ENCODE peak calls at places on chromosomes 6 and 20, in five cellular contexts. M is iPS DF 6.9; G is upper lobe of right lung; J is sigmoid colon; T is CD8-positive, alpha-beta T cell. V is an unnamed sample.

GRCh38 chr6:79426625-79427278 is 110.5 kb downstream of the LCA5 start:
- DNase-seq in M (no peak), J (no peak), T (no peak), G (no peak), V (no peak)

GRCh38 chr6:149224399-149224798 is 93.1 kb upstream of the TAB2 start:
- DNase-seq in G (no peak), M (no peak), J (no peak), T (no peak), V (no peak)

GRCh38 chr6:144098993-144099392 is 3.6 kb upstream of the SF3B5 start:
- DNase-seq in M (no peak), G (no peak), J (no peak), T (no peak), V (no peak)

GRCh38 chr20:6164421-6165341 is 41.9 kb upstream of the FERMT1 start:
- DNase-seq in M (no peak), G (no peak), T (no peak), J (no peak), V (no peak)

GRCh38 chr20:47315339-47315662 is 41.2 kb downstream of the ZMYND8 start:
- DNase-seq in M (no peak), J (no peak), T (no peak), G (peak), V (no peak)

GRCh38 chr6:53313784-53314382 is 34.9 kb downstream of the ELOVL5 start:
- DNase-seq in J (no peak), G (no peak), M (no peak), T (no peak), V (no peak)

GRCh38 chr6:91149914-91150674 is 563.2 kb upstream of the MAP3K7 start:
- DNase-seq in J (no peak), M (no peak), T (no peak), G (no peak), V (no peak)

GRCh38 chr20:9482180-9482579 is 32.2 kb upstream of the LAMP5 start:
- DNase-seq in T (no peak), M (no peak), G (no peak), J (no peak), V (no peak)

GRCh38 chr6:137001287-137001976 is 43.3 kb downstream of the IL20RA start:
- DNase-seq in M (no peak), J (no peak), T (no peak), G (no peak), V (no peak)

GRCh38 chr6:128518531-128519131 is 1.8 kb downstream of the PTPRK start:
- DNase-seq in G (no peak), M (no peak), T (no peak), J (no peak), V (no peak)

GRCh38 chr6:159084493-159085091 is 39.8 kb upstream of the TAGAP start:
- DNase-seq in M (no peak), T (no peak), G (no peak), J (no peak), V (no peak)

GRCh38 chr6:50007821-50008220 is 14.0 kb downstream of the DEFB110 start:
- DNase-seq in G (no peak), M (no peak), T (no peak), J (no peak), V (no peak)

GRCh38 chr6:93731306-93731705 is 311.9 kb upstream of the EPHA7 start:
- DNase-seq in T (no peak), G (no peak), M (no peak), J (no peak), V (no peak)

GRCh38 chr6:82568290-82568993 is 204.8 kb downstream of the TPBG start:
- DNase-seq in T (no peak), J (no peak), G (no peak), M (no peak), V (no peak)

GRCh38 chr6:122753688-122754056 is 25.8 kb upstream of the FABP7 start:
- DNase-seq in J (no peak), T (no peak), G (no peak), M (no peak), V (no peak)

GRCh38 chr6:84768442-84769174 is 4.2 kb upstream of the TBX18 start:
- DNase-seq in G (no peak), M (no peak), J (no peak), T (no peak), V (no peak)

GRCh38 chr20:63483834-63484233 is 11.4 kb upstream of the KCNQ2 start:
- DNase-seq in J (no peak), M (no peak), T (no peak), G (no peak), V (no peak)

GRCh38 chr20:48797275-48797825 is 30.4 kb downstream of the PREX1 start:
- DNase-seq in T (no peak), J (peak), G (peak), M (no peak), V (no peak)

GRCh38 chr6:113306552-113307145 is 550.5 kb upstream of the MARCKS start:
- DNase-seq in J (peak), T (peak), G (peak), M (peak), V (no peak)

GRCh38 chr6:33816911-33817310 is 13.1 kb upstream of the MLN start:
- DNase-seq in T (no peak), J (no peak), G (no peak), M (no peak), V (no peak)

DNA sequence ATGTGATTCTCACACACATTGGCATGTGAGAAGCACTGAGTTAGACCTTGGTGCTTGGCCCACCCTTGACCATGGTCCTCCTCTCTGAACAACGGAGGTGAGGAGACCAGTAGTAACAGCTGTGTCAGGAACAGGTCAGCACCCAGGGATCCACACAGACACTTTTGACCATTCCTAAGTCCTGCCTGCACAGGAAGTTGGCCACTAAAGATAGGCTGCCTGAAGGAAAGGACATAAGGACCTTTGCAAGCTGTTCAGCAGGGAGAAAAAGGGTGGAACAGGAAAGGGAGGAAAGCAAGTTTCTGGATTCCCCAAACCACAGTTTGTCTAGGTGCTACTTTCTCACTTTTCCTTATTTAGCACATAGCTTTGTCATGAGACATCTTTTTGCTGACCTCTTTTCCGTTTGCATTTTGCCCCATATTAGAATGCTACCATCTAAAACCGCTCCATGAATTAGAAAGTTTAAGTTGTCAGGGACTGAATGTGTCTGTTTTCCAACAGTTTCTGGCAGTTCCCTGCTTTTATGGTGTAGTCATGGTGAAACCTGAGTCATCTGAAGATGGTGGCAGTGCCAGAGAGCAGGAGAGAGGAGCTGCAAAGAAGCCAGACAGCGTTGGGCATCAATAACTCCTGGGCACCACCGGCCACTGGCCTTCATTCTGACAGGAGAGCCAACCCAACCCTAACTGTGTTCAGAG is 1.1 kb upstream of the CD109 start:
- DNase-seq in T (no peak), J (no peak), M (no peak), G (no peak), V (no peak)
- H3K4me3 ChIP-seq in T (no peak), J (peak), M (no peak), G (peak), V (peak)

DNA sequence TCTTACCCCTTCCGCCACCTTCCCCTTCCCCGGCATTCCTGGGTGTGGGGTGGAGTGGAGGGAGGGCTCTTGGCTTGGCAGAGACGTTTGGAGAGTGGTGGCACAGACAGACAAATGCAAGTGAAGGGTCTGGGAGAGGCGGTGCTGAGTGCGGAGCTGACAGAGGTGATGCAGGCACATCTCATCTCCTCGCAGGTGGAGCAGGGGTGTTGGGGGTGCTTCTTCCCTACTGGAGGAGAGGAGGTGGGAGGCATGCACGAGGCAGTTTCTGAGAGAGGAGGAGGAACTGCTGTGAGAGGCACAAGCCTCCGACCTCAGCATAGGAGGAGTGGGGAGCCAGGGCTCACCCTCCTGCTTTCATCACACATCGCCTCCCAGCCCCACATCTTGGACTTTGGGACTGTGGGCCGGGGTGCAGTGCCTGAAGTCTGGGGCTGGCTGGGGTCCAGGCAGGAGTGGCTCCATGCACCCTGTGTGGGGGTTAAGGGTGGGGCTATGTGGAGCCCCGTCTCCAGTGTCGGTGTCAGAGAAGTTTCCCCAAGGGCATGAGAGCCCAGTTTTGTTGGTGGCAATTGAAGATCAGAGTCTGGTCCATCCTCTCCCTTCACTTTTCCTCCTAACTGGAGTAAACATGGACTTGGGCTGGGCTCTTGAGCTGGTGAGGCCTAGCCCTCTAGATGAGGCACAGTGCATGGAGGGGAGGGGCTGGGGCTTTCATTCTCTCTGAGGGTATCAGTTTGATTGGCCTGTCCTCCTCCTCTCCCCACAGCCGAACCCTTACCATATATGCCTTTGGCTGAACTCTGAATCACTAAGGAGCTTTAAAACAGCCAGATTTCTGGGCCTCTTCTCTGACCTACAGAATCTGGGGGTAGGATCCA is 20.2 kb upstream of the SLC22A7 start:
- DNase-seq in T (no peak), G (no peak), J (no peak), M (no peak), V (no peak)
- H3K27ac ChIP-seq in T (no peak), G (no peak), J (peak), M (no peak), V (no peak)

GRCh38 chr20:1894951-1895673 is at the start of gene SIRPA:
- DNase-seq in M (no peak), T (no peak), J (peak), G (peak), V (peak)
- H3K4me3 ChIP-seq in M (peak), T (no peak), J (peak), G (peak), V (peak)

GRCh38 chr6:21597706-21598273 is 4.2 kb downstream of the SOX4 start:
- DNase-seq in T (no peak), J (no peak), G (no peak), M (no peak), V (no peak)

GRCh38 chr6:21595951-21596378 is 2.4 kb downstream of the SOX4 start:
- DNase-seq in J (no peak), G (no peak), M (no peak), T (no peak), V (no peak)

GRCh38 chr6:21596379-21597242 is 3.1 kb downstream of the SOX4 start:
- DNase-seq in T (peak), G (peak), M (no peak), J (peak), V (peak)

GRCh38 chr6:21598662-21599061 is 5.1 kb downstream of the SOX4 start:
- DNase-seq in M (no peak), G (no peak), T (no peak), J (no peak), V (no peak)

DNA sequence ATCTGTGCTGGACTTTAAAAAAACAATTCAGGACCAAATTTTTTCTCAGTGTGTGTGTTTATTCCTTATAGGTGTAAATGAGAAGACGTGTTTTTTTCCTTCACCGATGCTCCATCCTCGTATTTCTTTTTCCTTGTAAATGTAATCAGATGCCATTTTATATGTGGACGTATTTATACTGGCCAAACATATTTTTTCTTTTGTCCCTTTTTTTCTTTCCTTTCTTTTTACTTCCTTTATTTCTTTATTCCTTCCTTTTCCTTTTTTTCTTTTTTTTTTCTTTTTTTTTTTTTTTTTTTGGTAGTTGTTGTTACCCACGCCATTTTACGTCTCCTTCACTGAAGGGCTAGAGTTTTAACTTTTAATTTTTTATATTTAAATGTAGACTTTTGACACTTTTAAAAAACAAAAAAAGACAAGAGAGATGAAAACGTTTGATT is 3.7 kb downstream of the SOX4 start:
- DNase-seq in T (no peak), G (no peak), M (no peak), J (no peak), V (no peak)
- H3K27ac ChIP-seq in T (no peak), G (peak), M (no peak), J (peak), V (no peak)

GRCh38 chr6:41428402-41428994 is 93.1 kb downstream of the NCR2 start:
- DNase-seq in G (no peak), T (no peak), M (no peak), J (peak), V (no peak)
- H3K4me3 ChIP-seq in G (peak), T (no peak), M (peak), J (peak), V (peak)

GRCh38 chr20:17867119-17867518 is 101.5 kb downstream of the SNX5 start:
- DNase-seq in M (no peak), G (no peak), J (no peak), T (no peak), V (no peak)
- H3K27ac ChIP-seq in M (no peak), G (no peak), J (no peak), T (no peak), V (no peak)

DNA sequence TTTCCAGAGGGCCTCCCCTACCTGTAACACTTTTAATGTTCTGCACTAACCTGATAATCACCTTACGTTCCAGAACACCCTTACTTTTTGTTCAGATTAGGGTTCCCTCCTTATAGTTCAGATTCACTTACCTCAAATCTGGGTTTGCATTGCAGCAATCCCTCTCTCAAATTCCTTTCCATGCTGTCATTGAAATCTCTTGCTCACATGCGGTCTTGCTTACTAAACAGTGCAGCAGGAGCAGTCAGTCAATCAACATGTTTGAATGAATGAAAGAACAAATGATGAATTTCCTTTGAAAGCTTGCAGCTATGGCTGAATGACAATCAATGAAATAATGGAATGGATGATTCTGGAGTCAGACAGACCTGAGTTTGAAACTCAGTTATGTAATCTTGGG is 200.1 kb downstream of the HIVEP2 start:
- DNase-seq in T (no peak), J (no peak), M (no peak), G (no peak), V (no peak)
- H3K4me3 ChIP-seq in T (no peak), J (no peak), M (no peak), G (no peak), V (no peak)

DNA sequence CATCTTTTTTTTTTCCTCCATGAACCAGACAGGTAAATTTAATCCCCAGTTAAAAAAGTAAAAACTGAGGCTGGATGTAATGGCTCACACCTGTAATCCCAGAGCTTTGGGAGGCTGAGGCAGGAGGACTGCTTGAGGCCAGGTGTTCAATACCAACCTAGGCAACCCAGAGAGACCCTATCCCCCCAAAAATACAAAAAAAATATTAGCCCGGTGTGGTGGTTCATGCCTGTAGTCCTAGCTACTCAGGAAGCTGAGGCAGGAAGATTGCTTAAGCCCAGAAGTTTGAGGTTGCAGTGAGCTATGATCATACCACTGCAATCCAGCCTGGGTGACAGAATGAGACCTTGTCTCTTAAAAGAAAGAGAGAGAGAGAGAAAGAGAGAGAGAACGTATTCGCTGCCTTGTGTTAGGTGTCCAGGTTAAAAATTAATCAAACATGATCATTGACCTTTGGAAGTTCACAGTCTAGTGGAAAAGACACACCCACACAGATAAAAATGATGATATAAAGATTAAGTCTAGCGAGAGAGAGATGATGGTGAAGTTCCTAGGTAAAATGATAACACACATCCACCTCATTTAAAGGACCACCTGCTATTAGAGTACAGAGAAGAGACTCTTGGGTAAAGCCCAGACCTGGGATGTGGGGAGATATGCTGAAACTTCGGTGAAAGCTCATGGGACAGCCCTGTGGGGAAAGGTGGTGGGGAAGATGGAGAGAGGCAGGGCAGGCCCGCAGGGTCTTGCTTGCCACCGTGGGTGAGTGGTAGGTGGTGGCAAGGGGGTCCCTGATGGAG is 4.8 kb upstream of the NHSL1 start:
- DNase-seq in J (no peak), G (no peak), M (no peak), T (no peak), V (no peak)
- H3K27ac ChIP-seq in J (no peak), G (no peak), M (no peak), T (no peak), V (no peak)

GRCh38 chr6:71287926-71288227 is 734 bp upstream of the OGFRL1 start:
- DNase-seq in T (no peak), J (no peak), G (no peak), M (no peak), V (no peak)
- H3K4me3 ChIP-seq in T (peak), J (peak), G (peak), M (peak), V (peak)

DNA sequence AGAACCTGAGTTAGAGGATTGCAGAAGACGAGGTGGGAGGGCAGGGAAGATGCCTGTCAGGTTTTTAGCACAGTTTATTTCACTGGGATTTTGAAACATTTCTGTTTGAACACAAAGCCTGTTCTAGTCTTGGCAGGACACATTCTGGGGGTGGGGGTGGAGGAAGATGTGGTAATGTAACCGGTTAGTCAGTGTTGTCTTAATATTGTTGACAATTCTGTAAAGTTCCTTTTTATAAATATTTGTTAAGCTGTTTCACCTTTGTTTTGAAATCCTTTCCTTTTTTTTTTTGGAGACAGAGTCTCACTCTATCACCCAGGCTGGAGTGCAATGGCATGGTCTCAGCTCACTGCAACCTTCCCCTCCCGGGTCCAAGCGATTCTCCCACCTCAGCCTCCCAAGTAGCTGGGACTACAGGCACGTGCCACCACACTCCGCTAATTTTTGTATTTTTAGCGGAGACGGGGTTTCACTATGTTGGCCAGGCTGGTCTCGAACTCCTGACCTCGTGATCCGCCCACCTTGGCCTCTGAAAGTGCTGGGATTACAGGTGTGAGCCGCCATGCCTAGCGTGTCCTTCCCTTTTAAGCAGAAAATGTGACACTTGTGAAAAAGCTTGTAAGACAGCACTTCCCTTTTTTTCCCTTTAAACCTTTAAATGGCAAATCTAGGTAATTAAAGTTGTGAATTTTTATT is 20.2 kb downstream of the SLC9A8 start:
- DNase-seq in J (no peak), M (no peak), T (no peak), G (no peak), V (no peak)
- H3K27ac ChIP-seq in J (peak), M (no peak), T (no peak), G (peak), V (peak)

V was measured in coronary artery.